ENCODE peak calls at places on chromosomes 12 and 14, in five cellular contexts. X is posterior cingulate gyrus, H is stomach, I is EH, A is T-cell. U is an unnamed sample.

GRCh38 chr12:100733817-100734593 is 60.6 kb upstream of the ANO4 start:
- DNase-seq in H (no peak), I (peak; percentile 61), X (no peak), A (no peak), U (no peak)

GRCh38 chr12:117032593-117033381 is 66.4 kb downstream of the TESC start:
- DNase-seq in H (peak; percentile 25), A (no peak), X (peak; percentile 8), I (peak; percentile 27), U (peak; percentile 39)

GRCh38 chr12:61554268-61555008 is 705.8 kb upstream of the USP15 start:
- DNase-seq in A (no peak), X (no peak), I (no peak), H (no peak), U (no peak)

GRCh38 chr14:90509403-90509802 is 112.6 kb downstream of the CALM1 start:
- DNase-seq in I (no peak), H (no peak), A (no peak), X (no peak), U (no peak)

GRCh38 chr12:89373772-89374572 is 21.7 kb upstream of the DUSP6 start:
- DNase-seq in A (no peak), H (no peak), X (no peak), I (peak; percentile 85), U (no peak)

GRCh38 chr14:103519043-103519836 is 3.4 kb downstream of the CKB start:
- DNase-seq in A (no peak), H (peak; percentile 43), X (no peak), I (peak; percentile 80), U (no peak)

GRCh38 chr12:116093915-116094314 is 183.6 kb downstream of the MED13L start:
- DNase-seq in I (no peak), A (no peak), H (no peak), X (no peak), U (no peak)

GRCh38 chr14:82341386-82341785 is 807.7 kb upstream of the SEL1L start:
- DNase-seq in H (no peak), X (no peak), I (no peak), A (no peak), U (no peak)

GRCh38 chr12:94829552-94829951 is 173.9 kb downstream of the NDUFA12 start:
- DNase-seq in X (no peak), I (no peak), A (no peak), H (no peak), U (no peak)

GRCh38 chr12:12273291-12273957 is 6.6 kb upstream of the LRP6 start:
- DNase-seq in A (no peak), I (peak; percentile 82), H (no peak), X (no peak), U (no peak)

GRCh38 chr14:96204151-96205058 is at the start of gene BDKRB2:
- DNase-seq in H (peak; percentile 72), X (peak; percentile 49), I (peak; percentile 89), A (no peak), U (no peak)

GRCh38 chr12:78818487-78818886 is 46.1 kb upstream of the SYT1 start:
- DNase-seq in A (no peak), H (no peak), X (no peak), I (no peak), U (no peak)

U was measured in immature natural killer cell.